ENCODE peak calls at places on chromosome 3, in six cellular contexts. One of them, this sample, is unnamed.

GRCh38 chr3:123406598-123406997 is 42.3 kb downstream of the ADCY5 start:
- DNase-seq in NAMALWA: no peak
- DNase-seq in GOT3: no peak
- DNase-seq in RPMI8226: no peak
- DNase-seq in globus pallidus: peak
- DNase-seq in NCI-H82: no peak
- DNase-seq in this sample: no peak

GRCh38 chr3:45635475-45636256 is 41.1 kb downstream of the LIMD1 start:
- DNase-seq in globus pallidus: no peak
- DNase-seq in GOT3: no peak
- DNase-seq in NAMALWA: no peak
- DNase-seq in RPMI8226: no peak
- DNase-seq in NCI-H82: no peak
- DNase-seq in this sample: no peak

GRCh38 chr3:7333125-7333524 is 472.2 kb downstream of the GRM7 start:
- DNase-seq in globus pallidus: no peak
- DNase-seq in NCI-H82: no peak
- DNase-seq in NAMALWA: no peak
- DNase-seq in RPMI8226: no peak
- DNase-seq in GOT3: no peak
- DNase-seq in this sample: no peak

GRCh38 chr3:14678015-14678503 is 3.1 kb downstream of the C3orf20 start:
- DNase-seq in RPMI8226: no peak
- DNase-seq in NCI-H82: no peak
- DNase-seq in globus pallidus: no peak
- DNase-seq in NAMALWA: no peak
- DNase-seq in GOT3: no peak
- DNase-seq in this sample: no peak

GRCh38 chr3:52471371-52472238 is 16.2 kb downstream of the NISCH start:
- DNase-seq in NAMALWA: peak
- DNase-seq in globus pallidus: peak
- DNase-seq in NCI-H82: no peak
- DNase-seq in RPMI8226: peak
- DNase-seq in GOT3: no peak
- DNase-seq in this sample: peak

GRCh38 chr3:196872316-196872715 is 4.6 kb downstream of the SENP5 start:
- DNase-seq in NCI-H82: no peak
- DNase-seq in GOT3: no peak
- DNase-seq in NAMALWA: no peak
- DNase-seq in globus pallidus: no peak
- DNase-seq in RPMI8226: no peak
- DNase-seq in this sample: no peak

GRCh38 chr3:23720885-23721284 is 84.9 kb upstream of the UBE2E1 start:
- DNase-seq in NCI-H82: no peak
- DNase-seq in globus pallidus: no peak
- DNase-seq in GOT3: no peak
- DNase-seq in RPMI8226: no peak
- DNase-seq in NAMALWA: no peak
- DNase-seq in this sample: no peak

GRCh38 chr3:14203521-14204079 is 25.0 kb downstream of the LSM3 start:
- DNase-seq in RPMI8226: peak
- DNase-seq in globus pallidus: peak
- DNase-seq in GOT3: no peak
- DNase-seq in NAMALWA: peak
- DNase-seq in NCI-H82: peak
- DNase-seq in this sample: peak

GRCh38 chr3:106086636-106087035 is 217.8 kb upstream of the CBLB start:
- DNase-seq in GOT3: no peak
- DNase-seq in NCI-H82: no peak
- DNase-seq in NAMALWA: no peak
- DNase-seq in globus pallidus: no peak
- DNase-seq in RPMI8226: no peak
- DNase-seq in this sample: no peak

GRCh38 chr3:13451301-13451673 is 28.8 kb upstream of the HDAC11 start:
- DNase-seq in RPMI8226: no peak
- DNase-seq in NAMALWA: peak
- DNase-seq in NCI-H82: peak
- DNase-seq in GOT3: no peak
- DNase-seq in globus pallidus: no peak
- DNase-seq in this sample: no peak

GRCh38 chr3:63976166-63976861 is 47.0 kb downstream of the PSMD6 start:
- DNase-seq in NAMALWA: no peak
- DNase-seq in NCI-H82: no peak
- DNase-seq in GOT3: no peak
- DNase-seq in globus pallidus: no peak
- DNase-seq in RPMI8226: no peak
- DNase-seq in this sample: no peak

GRCh38 chr3:47850803-47851417 is 48.0 kb downstream of the DHX30 start:
- DNase-seq in NAMALWA: no peak
- DNase-seq in GOT3: no peak
- DNase-seq in NCI-H82: no peak
- DNase-seq in RPMI8226: no peak
- DNase-seq in globus pallidus: no peak
- DNase-seq in this sample: no peak

GRCh38 chr3:141275032-141275422 is 43.4 kb downstream of the PXYLP1 start:
- DNase-seq in GOT3: no peak
- DNase-seq in NAMALWA: no peak
- DNase-seq in globus pallidus: no peak
- DNase-seq in NCI-H82: no peak
- DNase-seq in RPMI8226: no peak
- DNase-seq in this sample: no peak

GRCh38 chr3:13507791-13508339 is 27.8 kb downstream of the HDAC11 start:
- DNase-seq in RPMI8226: peak
- DNase-seq in GOT3: no peak
- DNase-seq in NCI-H82: no peak
- DNase-seq in NAMALWA: no peak
- DNase-seq in globus pallidus: peak
- DNase-seq in this sample: peak

GRCh38 chr3:107367353-107367752 is 9.9 kb upstream of the CCDC54 start:
- DNase-seq in NAMALWA: no peak
- DNase-seq in globus pallidus: no peak
- DNase-seq in GOT3: no peak
- DNase-seq in NCI-H82: no peak
- DNase-seq in RPMI8226: peak
- DNase-seq in this sample: no peak

GRCh38 chr3:112293368-112294321 is at the start of gene SLC9C1:
- DNase-seq in NCI-H82: peak
- DNase-seq in globus pallidus: peak
- DNase-seq in NAMALWA: peak
- DNase-seq in GOT3: peak
- DNase-seq in RPMI8226: peak
- DNase-seq in this sample: peak

GRCh38 chr3:23253214-23253613 is 50.1 kb downstream of the UBE2E2 start:
- DNase-seq in globus pallidus: no peak
- DNase-seq in RPMI8226: no peak
- DNase-seq in GOT3: no peak
- DNase-seq in NAMALWA: no peak
- DNase-seq in NCI-H82: no peak
- DNase-seq in this sample: no peak

GRCh38 chr3:195265363-195265976 is 5.5 kb downstream of the XXYLT1 start:
- DNase-seq in RPMI8226: no peak
- DNase-seq in globus pallidus: no peak
- DNase-seq in NCI-H82: no peak
- DNase-seq in GOT3: no peak
- DNase-seq in NAMALWA: no peak
- DNase-seq in this sample: no peak

GRCh38 chr3:46470831-46471230 is 6.1 kb upstream of the LTF start:
- DNase-seq in NCI-H82: no peak
- DNase-seq in GOT3: no peak
- DNase-seq in NAMALWA: no peak
- DNase-seq in globus pallidus: no peak
- DNase-seq in RPMI8226: no peak
- DNase-seq in this sample: no peak

GRCh38 chr3:138542977-138543376 is 51.1 kb downstream of the CEP70 start:
- DNase-seq in RPMI8226: no peak
- DNase-seq in GOT3: no peak
- DNase-seq in globus pallidus: no peak
- DNase-seq in NAMALWA: no peak
- DNase-seq in NCI-H82: no peak
- DNase-seq in this sample: no peak

GRCh38 chr3:127820221-127820870 is 2.0 kb downstream of the MGLL start:
- DNase-seq in globus pallidus: no peak
- DNase-seq in GOT3: no peak
- DNase-seq in RPMI8226: no peak
- DNase-seq in NAMALWA: no peak
- DNase-seq in NCI-H82: peak
- DNase-seq in this sample: peak

GRCh38 chr3:188380722-188381121 is 226.8 kb downstream of the LPP start:
- DNase-seq in GOT3: no peak
- DNase-seq in globus pallidus: no peak
- DNase-seq in NAMALWA: no peak
- DNase-seq in NCI-H82: no peak
- DNase-seq in RPMI8226: no peak
- DNase-seq in this sample: no peak

GRCh38 chr3:136659253-136659652 is 92.9 kb downstream of the STAG1 start:
- DNase-seq in globus pallidus: peak
- DNase-seq in NAMALWA: peak
- DNase-seq in NCI-H82: peak
- DNase-seq in RPMI8226: no peak
- DNase-seq in GOT3: no peak
- DNase-seq in this sample: peak

GRCh38 chr3:156010829-156011228 is 109.5 kb upstream of the KCNAB1 start:
- DNase-seq in globus pallidus: peak
- DNase-seq in RPMI8226: peak
- DNase-seq in NAMALWA: peak
- DNase-seq in NCI-H82: peak
- DNase-seq in GOT3: no peak
- DNase-seq in this sample: peak

GRCh38 chr3:48927928-48928327 is 9.3 kb downstream of the ARIH2 start:
- DNase-seq in RPMI8226: no peak
- DNase-seq in NAMALWA: no peak
- DNase-seq in GOT3: no peak
- DNase-seq in NCI-H82: no peak
- DNase-seq in globus pallidus: no peak
- DNase-seq in this sample: no peak

GRCh38 chr3:24344784-24345439 is 149.7 kb downstream of the THRB start:
- DNase-seq in RPMI8226: no peak
- DNase-seq in NCI-H82: no peak
- DNase-seq in NAMALWA: no peak
- DNase-seq in globus pallidus: peak
- DNase-seq in GOT3: no peak
- DNase-seq in this sample: no peak

GRCh38 chr3:149448331-149448831 is 26.1 kb upstream of the TM4SF4 start:
- DNase-seq in NAMALWA: no peak
- DNase-seq in globus pallidus: no peak
- DNase-seq in GOT3: no peak
- DNase-seq in RPMI8226: no peak
- DNase-seq in NCI-H82: no peak
- DNase-seq in this sample: no peak

GRCh38 chr3:8970971-8971589 is 7.8 kb upstream of the RAD18 start:
- DNase-seq in NAMALWA: peak
- DNase-seq in NCI-H82: peak
- DNase-seq in globus pallidus: peak
- DNase-seq in RPMI8226: peak
- DNase-seq in GOT3: no peak
- DNase-seq in this sample: peak

GRCh38 chr3:39269528-39269927 is 10.3 kb downstream of the CX3CR1 start:
- DNase-seq in globus pallidus: no peak
- DNase-seq in NAMALWA: no peak
- DNase-seq in NCI-H82: no peak
- DNase-seq in RPMI8226: no peak
- DNase-seq in GOT3: no peak
- DNase-seq in this sample: no peak

GRCh38 chr3:64216706-64217105 is 8.6 kb downstream of the PRICKLE2 start:
- DNase-seq in NAMALWA: no peak
- DNase-seq in globus pallidus: no peak
- DNase-seq in GOT3: no peak
- DNase-seq in RPMI8226: no peak
- DNase-seq in NCI-H82: peak
- DNase-seq in this sample: no peak

GRCh38 chr3:108620250-108620649 is 30.7 kb downstream of the DZIP3 start:
- DNase-seq in NAMALWA: no peak
- DNase-seq in NCI-H82: no peak
- DNase-seq in globus pallidus: no peak
- DNase-seq in GOT3: no peak
- DNase-seq in RPMI8226: no peak
- DNase-seq in this sample: no peak

GRCh38 chr3:54599741-54600140 is 328.1 kb downstream of the LRTM1 start:
- DNase-seq in GOT3: no peak
- DNase-seq in RPMI8226: no peak
- DNase-seq in NAMALWA: no peak
- DNase-seq in NCI-H82: no peak
- DNase-seq in globus pallidus: peak
- DNase-seq in this sample: peak

GRCh38 chr3:114155370-114155821 is 23.5 kb downstream of the DRD3 start:
- DNase-seq in NAMALWA: peak
- DNase-seq in globus pallidus: no peak
- DNase-seq in RPMI8226: peak
- DNase-seq in GOT3: no peak
- DNase-seq in NCI-H82: peak
- DNase-seq in this sample: no peak

GRCh38 chr3:177037241-177037640 is 160.0 kb downstream of the TBL1XR1 start:
- DNase-seq in globus pallidus: no peak
- DNase-seq in RPMI8226: no peak
- DNase-seq in GOT3: no peak
- DNase-seq in NCI-H82: no peak
- DNase-seq in NAMALWA: peak
- DNase-seq in this sample: no peak